ENCODE peak calls at places on chromosomes 16 and 17, in eight cellular contexts. N is AG08395; R is anterior cingulate cortex; W is stimulated activated CD4-positive, alpha-beta T cell treated with anti-CD3 and anti-CD28 coated beads, Interleukin-1b, Interleukin-23, amount 100 ng/mL, for 48 hours; X is activated T-helper 9 cell treated with anti-CD3 and anti-CD28 coated beads, Interleukin-2, amount 50 U/mL, for 16 hours; B is activated CD8-positive, alpha-beta T cell treated with anti-CD3 and anti-CD28 coated beads for 36 hours; I is activated T-helper 1 cell treated with Interleukin-2 at 50 U/mL for 16 hours; M is epithelial cell of esophagus. Y is an unnamed sample.
A peak's percentile ranks its signal among the peaks of the same experiment; 100 is the strongest.

GRCh38 chr16:9279661-9280060 is 188.2 kb downstream of the HAPSTR1 start:
- DNase-seq in N (no peak), R (no peak), W (no peak), X (no peak), B (no peak), I (no peak), M (no peak), Y (no peak)

GRCh38 chr16:85612801-85613608 is at the start of gene GSE1:
- DNase-seq in N (peak; percentile 85), R (peak; percentile 57), W (peak; percentile 67), X (peak; percentile 45), B (peak; percentile 89), I (peak; percentile 43), M (peak; percentile 96), Y (peak; percentile 61)

GRCh38 chr16:28504707-28505404 is 1.8 kb downstream of the IL27 start:
- DNase-seq in N (no peak), R (no peak), W (no peak), X (no peak), B (no peak), I (no peak), M (peak; percentile 37), Y (no peak)

GRCh38 chr17:7589204-7589868 is 558 bp downstream of the SOX15 start:
- DNase-seq in N (peak; percentile 85), R (peak; percentile 56), W (peak; percentile 66), X (peak; percentile 49), B (peak; percentile 79), I (peak; percentile 35), M (peak; percentile 93), Y (peak; percentile 60)

GRCh38 chr16:12092347-12092882 is 115.9 kb downstream of the SNX29 start:
- DNase-seq in N (peak; percentile 81), R (no peak), W (no peak), X (no peak), B (no peak), I (no peak), M (peak; percentile 7), Y (peak; percentile 84)

GRCh38 chr16:11274964-11275363 is 1.3 kb downstream of the PRM2 start:
- DNase-seq in N (no peak), R (no peak), W (no peak), X (no peak), B (no peak), I (no peak), M (no peak), Y (no peak)

GRCh38 chr17:39607851-39608130 is at the start of gene NEUROD2:
- DNase-seq in N (no peak), R (no peak), W (no peak), X (no peak), B (no peak), I (no peak), M (no peak), Y (no peak)

GRCh38 chr17:57211543-57211942 is 44.8 kb upstream of the MSI2 start:
- DNase-seq in N (peak; percentile 22), R (no peak), W (no peak), X (no peak), B (no peak), I (no peak), M (peak; percentile 73), Y (no peak)

GRCh38 chr17:17712268-17712924 is 31.1 kb downstream of the RAI1 start:
- DNase-seq in N (peak; percentile 69), R (no peak), W (no peak), X (no peak), B (peak; percentile 58), I (no peak), M (peak; percentile 68), Y (peak; percentile 55)

GRCh38 chr16:4494746-4495490 is 18.7 kb downstream of the HMOX2 start:
- DNase-seq in N (peak; percentile 60), R (no peak), W (no peak), X (no peak), B (no peak), I (no peak), M (peak; percentile 97), Y (no peak)

GRCh38 chr17:29778936-29779811 is 150.9 kb downstream of the SSH2 start:
- DNase-seq in N (peak; percentile 70), R (peak; percentile 10), W (peak; percentile 74), X (peak; percentile 74), B (peak; percentile 93), I (peak; percentile 56), M (peak; percentile 59), Y (no peak)

GRCh38 chr16:27383511-27384243 is 18.3 kb upstream of the IL21R start:
- DNase-seq in N (no peak), R (no peak), W (no peak), X (no peak), B (no peak), I (no peak), M (no peak), Y (no peak)

GRCh38 chr16:763903-764750 is 3.6 kb downstream of the MSLN start:
- DNase-seq in N (no peak), R (no peak), W (no peak), X (no peak), B (no peak), I (no peak), M (no peak), Y (no peak)

GRCh38 chr16:8370374-8371015 is 219.8 kb downstream of the TMEM114 start:
- DNase-seq in N (no peak), R (peak; percentile 26), W (no peak), X (no peak), B (no peak), I (no peak), M (peak; percentile 30), Y (no peak)

GRCh38 chr16:23803591-23804123 is 32.1 kb upstream of the PRKCB start:
- DNase-seq in N (peak; percentile 47), R (no peak), W (peak; percentile 65), X (peak; percentile 47), B (peak; percentile 84), I (peak; percentile 56), M (peak; percentile 55), Y (peak; percentile 2)

GRCh38 chr16:67237396-67238277 is 9.6 kb downstream of the FHOD1 start:
- DNase-seq in N (no peak), R (no peak), W (no peak), X (no peak), B (no peak), I (no peak), M (no peak), Y (no peak)

GRCh38 chr16:4981473-4981872 is 23.3 kb downstream of the SEC14L5 start:
- DNase-seq in N (no peak), R (no peak), W (no peak), X (no peak), B (no peak), I (no peak), M (no peak), Y (no peak)

GRCh38 chr16:88743693-88744519 is 37.6 kb downstream of the CTU2 start:
- DNase-seq in N (peak; percentile 90), R (peak; percentile 19), W (peak; percentile 62), X (peak; percentile 66), B (peak; percentile 79), I (peak; percentile 63), M (peak; percentile 70), Y (peak; percentile 24)

GRCh38 chr17:1574697-1575471 is 12.3 kb upstream of the PITPNA start:
- DNase-seq in N (no peak), R (no peak), W (no peak), X (no peak), B (no peak), I (no peak), M (no peak), Y (no peak)

GRCh38 chr17:49918591-49918990 is 50.4 kb upstream of the DLX4 start:
- DNase-seq in N (no peak), R (no peak), W (no peak), X (no peak), B (no peak), I (no peak), M (no peak), Y (no peak)